ENCODE peak calls at places on chromosome 21, in seven cellular contexts. One of them, this sample, is unnamed.

GRCh38 chr21:27329255-27329851 is 362.5 kb upstream of the ADAMTS5 start:
- DNase-seq in colonic mucosa: no peak
- DNase-seq in A549: no peak
- DNase-seq in heart left ventricle: no peak
- DNase-seq in heart right ventricle: no peak
- DNase-seq in BE2C: no peak
- DNase-seq in PC-3: peak; percentile 18
- DNase-seq in this sample: peak; percentile 3

GRCh38 chr21:43189936-43190335 is 21.1 kb downstream of the CRYAA start:
- DNase-seq in PC-3: no peak
- DNase-seq in BE2C: no peak
- DNase-seq in A549: no peak
- DNase-seq in heart left ventricle: no peak
- DNase-seq in colonic mucosa: no peak
- DNase-seq in heart right ventricle: no peak
- DNase-seq in this sample: no peak

GRCh38 chr21:29228306-29228705 is 70.4 kb upstream of the BACH1 start:
- DNase-seq in heart left ventricle: no peak
- DNase-seq in PC-3: no peak
- DNase-seq in colonic mucosa: no peak
- DNase-seq in A549: no peak
- DNase-seq in BE2C: no peak
- DNase-seq in heart right ventricle: no peak
- DNase-seq in this sample: no peak

GRCh38 chr21:27108228-27108627 is 141.3 kb upstream of the ADAMTS5 start:
- DNase-seq in A549: no peak
- DNase-seq in PC-3: peak; percentile 17
- DNase-seq in BE2C: no peak
- DNase-seq in heart left ventricle: no peak
- DNase-seq in heart right ventricle: no peak
- DNase-seq in colonic mucosa: no peak
- DNase-seq in this sample: no peak

GRCh38 chr21:36183144-36183795 is 26.6 kb downstream of the DOP1B start:
- DNase-seq in A549: no peak
- DNase-seq in heart left ventricle: no peak
- DNase-seq in heart right ventricle: no peak
- DNase-seq in BE2C: no peak
- DNase-seq in colonic mucosa: no peak
- DNase-seq in PC-3: no peak
- DNase-seq in this sample: no peak

GRCh38 chr21:43764576-43765495 is 11.3 kb downstream of the CSTB start:
- DNase-seq in A549: no peak
- DNase-seq in PC-3: peak; percentile 54
- DNase-seq in heart right ventricle: no peak
- DNase-seq in colonic mucosa: no peak
- DNase-seq in BE2C: no peak
- DNase-seq in heart left ventricle: no peak
- DNase-seq in this sample: no peak

GRCh38 chr21:29477941-29478340 is 179.2 kb downstream of the BACH1 start:
- DNase-seq in heart right ventricle: no peak
- DNase-seq in heart left ventricle: no peak
- DNase-seq in colonic mucosa: no peak
- DNase-seq in PC-3: peak; percentile 29
- DNase-seq in BE2C: no peak
- DNase-seq in A549: no peak
- DNase-seq in this sample: no peak

GRCh38 chr21:45123440-45123839 is 49.1 kb downstream of the ADARB1 start:
- DNase-seq in heart right ventricle: no peak
- DNase-seq in heart left ventricle: no peak
- DNase-seq in colonic mucosa: no peak
- DNase-seq in PC-3: no peak
- DNase-seq in BE2C: no peak
- DNase-seq in A549: no peak
- DNase-seq in this sample: no peak

GRCh38 chr21:17585875-17586450 is 26.7 kb downstream of the BTG3 start:
- DNase-seq in colonic mucosa: peak; percentile 38
- DNase-seq in heart left ventricle: no peak
- DNase-seq in heart right ventricle: peak; percentile 11
- DNase-seq in A549: peak; percentile 5
- DNase-seq in BE2C: peak; percentile 27
- DNase-seq in PC-3: peak; percentile 73
- DNase-seq in this sample: peak; percentile 59

GRCh38 chr21:15034126-15034848 is 30.5 kb downstream of the NRIP1 start:
- DNase-seq in heart right ventricle: no peak
- DNase-seq in BE2C: no peak
- DNase-seq in heart left ventricle: no peak
- DNase-seq in PC-3: peak; percentile 64
- DNase-seq in colonic mucosa: no peak
- DNase-seq in A549: no peak
- DNase-seq in this sample: no peak

GRCh38 chr21:44353200-44353970 is at the start of gene TRPM2:
- DNase-seq in A549: no peak
- DNase-seq in heart left ventricle: peak; percentile 73
- DNase-seq in PC-3: no peak
- DNase-seq in BE2C: no peak
- DNase-seq in colonic mucosa: no peak
- DNase-seq in heart right ventricle: peak; percentile 64
- DNase-seq in this sample: peak; percentile 46

GRCh38 chr21:28910280-28910887 is 82.3 kb downstream of the LTN1 start:
- DNase-seq in heart left ventricle: no peak
- DNase-seq in BE2C: no peak
- DNase-seq in colonic mucosa: no peak
- DNase-seq in PC-3: no peak
- DNase-seq in A549: no peak
- DNase-seq in heart right ventricle: no peak
- DNase-seq in this sample: no peak

GRCh38 chr21:43659136-43660000 is at the start of the genes HSF2BP and RRP1B:
- DNase-seq in colonic mucosa: peak; percentile 81
- DNase-seq in heart right ventricle: peak; percentile 76
- DNase-seq in PC-3: peak; percentile 90
- DNase-seq in BE2C: peak; percentile 89
- DNase-seq in A549: peak; percentile 63
- DNase-seq in heart left ventricle: peak; percentile 91
- DNase-seq in this sample: peak; percentile 76

GRCh38 chr21:19440792-19441494 is 1037.4 kb upstream of the TMPRSS15 start:
- DNase-seq in BE2C: no peak
- DNase-seq in A549: no peak
- DNase-seq in PC-3: no peak
- DNase-seq in heart left ventricle: no peak
- DNase-seq in colonic mucosa: no peak
- DNase-seq in heart right ventricle: no peak
- DNase-seq in this sample: no peak

GRCh38 chr21:44817914-44818635 is at the start of gene SUMO3:
- DNase-seq in heart left ventricle: peak; percentile 89
- DNase-seq in A549: peak; percentile 65
- DNase-seq in BE2C: peak; percentile 82
- DNase-seq in heart right ventricle: peak; percentile 78
- DNase-seq in PC-3: peak; percentile 94
- DNase-seq in colonic mucosa: peak; percentile 81
- DNase-seq in this sample: peak; percentile 84

GRCh38 chr21:36381841-36382589 is 3.2 kb upstream of the CHAF1B start:
- DNase-seq in heart right ventricle: no peak
- DNase-seq in A549: no peak
- DNase-seq in PC-3: peak; percentile 59
- DNase-seq in colonic mucosa: no peak
- DNase-seq in heart left ventricle: no peak
- DNase-seq in BE2C: no peak
- DNase-seq in this sample: peak; percentile 48

GRCh38 chr21:29376556-29376955 is 77.8 kb downstream of the BACH1 start:
- DNase-seq in BE2C: peak; percentile 63
- DNase-seq in A549: peak; percentile 8
- DNase-seq in PC-3: peak; percentile 59
- DNase-seq in heart left ventricle: peak; percentile 49
- DNase-seq in colonic mucosa: peak; percentile 52
- DNase-seq in heart right ventricle: peak; percentile 9
- DNase-seq in this sample: peak; percentile 49

GRCh38 chr21:41712201-41712600 is 54.7 kb downstream of the RIPK4 start:
- DNase-seq in PC-3: no peak
- DNase-seq in BE2C: no peak
- DNase-seq in A549: no peak
- DNase-seq in colonic mucosa: no peak
- DNase-seq in heart left ventricle: no peak
- DNase-seq in heart right ventricle: no peak
- DNase-seq in this sample: no peak

GRCh38 chr21:41711416-41712023 is 55.3 kb downstream of the RIPK4 start:
- DNase-seq in heart left ventricle: no peak
- DNase-seq in colonic mucosa: peak; percentile 67
- DNase-seq in BE2C: no peak
- DNase-seq in PC-3: no peak
- DNase-seq in heart right ventricle: no peak
- DNase-seq in A549: no peak
- DNase-seq in this sample: peak; percentile 87

GRCh38 chr21:41709965-41710822 is 56.7 kb downstream of the RIPK4 start:
- DNase-seq in heart left ventricle: no peak
- DNase-seq in A549: no peak
- DNase-seq in heart right ventricle: no peak
- DNase-seq in BE2C: no peak
- DNase-seq in PC-3: no peak
- DNase-seq in colonic mucosa: no peak
- DNase-seq in this sample: peak; percentile 35

GRCh38 chr21:41709166-41709565 is 57.7 kb downstream of the RIPK4 start:
- DNase-seq in BE2C: no peak
- DNase-seq in heart right ventricle: no peak
- DNase-seq in heart left ventricle: no peak
- DNase-seq in colonic mucosa: no peak
- DNase-seq in PC-3: no peak
- DNase-seq in A549: no peak
- DNase-seq in this sample: no peak

GRCh38 chr21:41710823-41711160 is 56.1 kb downstream of the RIPK4 start:
- DNase-seq in BE2C: no peak
- DNase-seq in heart left ventricle: no peak
- DNase-seq in heart right ventricle: no peak
- DNase-seq in colonic mucosa: no peak
- DNase-seq in A549: no peak
- DNase-seq in PC-3: no peak
- DNase-seq in this sample: no peak
- H3K4me1 ChIP-seq in BE2C: no peaks in the 10 kb centered on the region
- H3K4me1 ChIP-seq in heart left ventricle: no peaks in the 10 kb centered on the region
- H3K4me1 ChIP-seq in heart right ventricle: no peaks in the 10 kb centered on the region
- H3K4me1 ChIP-seq in colonic mucosa: no peaks in the 10 kb centered on the region
- H3K4me1 ChIP-seq in A549: peaks cover 48% of the 10 kb centered on the region
- H3K4me1 ChIP-seq in PC-3: peaks cover 34% of the 10 kb centered on the region
- H3K4me1 ChIP-seq in this sample: no peaks in the 10 kb centered on the region

DNA sequence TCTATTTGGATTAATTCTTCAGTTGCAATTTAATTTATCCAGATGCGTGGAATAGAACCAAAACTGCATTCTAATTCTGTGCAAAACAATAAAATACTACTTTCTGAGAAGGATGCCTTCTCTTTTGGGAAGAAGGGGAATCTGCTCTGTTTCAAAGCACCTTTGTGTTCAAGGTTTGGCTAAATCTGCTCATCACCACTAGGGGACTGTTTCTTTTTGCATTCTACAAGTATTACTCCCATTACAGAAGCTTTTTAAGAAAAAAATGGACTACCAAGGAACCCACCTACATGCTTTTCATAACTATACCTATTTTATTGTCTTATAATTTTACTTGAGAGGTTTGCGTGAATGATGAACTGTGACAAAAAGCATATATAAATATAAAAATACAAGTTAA is 18.2 kb downstream of the MRPS6 start:
- DNase-seq in heart left ventricle: no peak
- DNase-seq in colonic mucosa: no peak
- DNase-seq in heart right ventricle: no peak
- DNase-seq in A549: no peak
- DNase-seq in BE2C: no peak
- DNase-seq in PC-3: peak; percentile 32
- DNase-seq in this sample: no peak
- H3K4me1 ChIP-seq in heart left ventricle: no peaks in the 10 kb centered on the region
- H3K4me1 ChIP-seq in colonic mucosa: peaks cover 5% of the 10 kb centered on the region
- H3K4me1 ChIP-seq in heart right ventricle: peaks cover 9% of the 10 kb centered on the region
- H3K4me1 ChIP-seq in A549: no peaks in the 10 kb centered on the region
- H3K4me1 ChIP-seq in BE2C: no peaks in the 10 kb centered on the region
- H3K4me1 ChIP-seq in PC-3: no peaks in the 10 kb centered on the region
- H3K4me1 ChIP-seq in this sample: peaks cover 2% of the 10 kb centered on the region

DNA sequence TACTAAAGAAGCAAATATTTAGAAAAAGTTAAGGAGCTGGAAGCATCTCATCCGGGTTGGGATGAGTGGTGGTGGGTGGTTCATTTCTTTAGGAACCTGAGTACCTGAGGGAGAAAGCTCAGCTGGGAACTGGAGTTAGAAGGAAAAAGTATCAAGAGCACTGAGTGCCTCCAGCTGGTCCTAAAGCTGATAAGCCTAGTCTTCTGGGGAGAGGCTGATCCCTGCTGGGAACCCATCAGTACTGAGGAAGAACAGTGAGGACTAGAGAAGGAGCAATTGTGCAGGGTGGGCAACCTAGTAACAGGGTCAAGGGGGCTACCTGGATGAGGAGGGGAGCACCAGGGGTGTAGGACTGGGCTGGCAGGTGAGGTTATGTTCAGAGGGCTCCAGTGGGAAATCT is 89.5 kb downstream of the RUNX1 start:
- DNase-seq in A549: no peak
- DNase-seq in PC-3: no peak
- DNase-seq in heart right ventricle: no peak
- DNase-seq in BE2C: no peak
- DNase-seq in heart left ventricle: no peak
- DNase-seq in colonic mucosa: no peak
- DNase-seq in this sample: no peak
- H3K4me1 ChIP-seq in A549: peaks cover under 1% of the 10 kb centered on the region
- H3K4me1 ChIP-seq in PC-3: peaks cover 11% of the 10 kb centered on the region
- H3K4me1 ChIP-seq in heart right ventricle: no peaks in the 10 kb centered on the region
- H3K4me1 ChIP-seq in BE2C: no peaks in the 10 kb centered on the region
- H3K4me1 ChIP-seq in heart left ventricle: no peaks in the 10 kb centered on the region
- H3K4me1 ChIP-seq in colonic mucosa: no peaks in the 10 kb centered on the region
- H3K4me1 ChIP-seq in this sample: no peaks in the 10 kb centered on the region

GRCh38 chr21:33075596-33076195 is 5.8 kb downstream of the OLIG1 start:
- DNase-seq in PC-3: no peak
- DNase-seq in heart right ventricle: no peak
- DNase-seq in BE2C: no peak
- DNase-seq in A549: no peak
- DNase-seq in heart left ventricle: no peak
- DNase-seq in colonic mucosa: no peak
- DNase-seq in this sample: no peak

GRCh38 chr21:33080376-33080775 is 10.4 kb downstream of the OLIG1 start:
- DNase-seq in heart left ventricle: no peak
- DNase-seq in colonic mucosa: no peak
- DNase-seq in heart right ventricle: no peak
- DNase-seq in BE2C: no peak
- DNase-seq in PC-3: no peak
- DNase-seq in A549: no peak
- DNase-seq in this sample: no peak

GRCh38 chr21:33078907-33079582 is 9.1 kb downstream of the OLIG1 start:
- DNase-seq in BE2C: no peak
- DNase-seq in heart right ventricle: no peak
- DNase-seq in PC-3: peak; percentile 86
- DNase-seq in A549: peak; percentile 36
- DNase-seq in heart left ventricle: no peak
- DNase-seq in colonic mucosa: no peak
- DNase-seq in this sample: no peak

GRCh38 chr21:33075128-33075527 is 5.2 kb downstream of the OLIG1 start:
- DNase-seq in heart right ventricle: no peak
- DNase-seq in A549: no peak
- DNase-seq in heart left ventricle: no peak
- DNase-seq in colonic mucosa: no peak
- DNase-seq in PC-3: no peak
- DNase-seq in BE2C: no peak
- DNase-seq in this sample: no peak

GRCh38 chr21:33076600-33077329 is 6.8 kb downstream of the OLIG1 start:
- DNase-seq in heart left ventricle: no peak
- DNase-seq in colonic mucosa: no peak
- DNase-seq in A549: no peak
- DNase-seq in BE2C: no peak
- DNase-seq in PC-3: no peak
- DNase-seq in heart right ventricle: no peak
- DNase-seq in this sample: no peak
- H3K4me1 ChIP-seq in heart left ventricle: peaks cover 2% of the 10 kb centered on the region
- H3K4me1 ChIP-seq in colonic mucosa: no peaks in the 10 kb centered on the region
- H3K4me1 ChIP-seq in A549: peaks cover 7% of the 10 kb centered on the region
- H3K4me1 ChIP-seq in BE2C: no peaks in the 10 kb centered on the region
- H3K4me1 ChIP-seq in PC-3: peaks cover 12% of the 10 kb centered on the region
- H3K4me1 ChIP-seq in heart right ventricle: peaks cover 6% of the 10 kb centered on the region
- H3K4me1 ChIP-seq in this sample: no peaks in the 10 kb centered on the region

This sample was measured in small intestine.